ENCODE peak calls at places on chromosomes 3 and 15, in nine cellular contexts. M, W, F, Y, S, J, C, V and I are unnamed samples. For H3K36me3, the result is how much of the 10 kb centered on the place peaks cover.

GRCh38 chr3:4976109-4976508 is 3.1 kb upstream of the BHLHE40 start:
- DNase-seq in Y (peak), S (peak), J (peak), V (peak), W (peak), F (no peak), M (peak), C (peak), I (peak)

GRCh38 chr3:120693439-120694172 is 11.6 kb upstream of the HGD start:
- DNase-seq in J (peak), S (no peak), C (no peak), F (no peak), W (peak), Y (no peak), M (no peak), V (no peak), I (no peak)

GRCh38 chr3:117936159-117936558 is 1098.5 kb downstream of the IGSF11 start:
- DNase-seq in M (no peak), S (no peak), F (no peak), V (no peak), C (no peak), Y (no peak), W (no peak), J (no peak), I (no peak)

GRCh38 chr3:146511402-146512134 is 32.8 kb downstream of the PLSCR1 start:
- DNase-seq in S (no peak), C (no peak), M (peak), W (no peak), F (no peak), V (no peak), J (no peak), Y (no peak), I (no peak)

GRCh38 chr3:184347321-184348056 is 10.1 kb downstream of the FAM131A start:
- DNase-seq in W (no peak), F (no peak), V (no peak), S (no peak), J (no peak), Y (no peak), C (no peak), M (no peak), I (no peak)

GRCh38 chr3:168307893-168308292 is 212.2 kb upstream of the GOLIM4 start:
- DNase-seq in Y (no peak), S (no peak), V (no peak), W (no peak), M (no peak), C (no peak), F (no peak), J (no peak), I (no peak)

GRCh38 chr3:160135850-160136249 is 89.4 kb upstream of the C3orf80 start:
- DNase-seq in S (no peak), M (no peak), C (no peak), W (no peak), Y (no peak), V (no peak), J (no peak), F (no peak), I (no peak)

GRCh38 chr3:184562146-184562861 is 719 bp downstream of the EPHB3 start:
- DNase-seq in Y (no peak), C (no peak), V (no peak), F (no peak), M (no peak), S (no peak), W (no peak), J (no peak), I (no peak)

GRCh38 chr3:52781741-52782140 is 4.3 kb downstream of the ITIH1 start:
- DNase-seq in Y (peak), V (no peak), C (no peak), M (no peak), F (no peak), W (no peak), J (no peak), S (no peak), I (no peak)

GRCh38 chr15:85785887-85786777 is 8.6 kb downstream of the KLHL25 start:
- DNase-seq in C (peak), V (no peak), J (peak), S (no peak), M (peak), Y (peak), F (no peak), W (peak), I (no peak)

GRCh38 chr15:98650871-98651481 is 2.6 kb downstream of the IGF1R start:
- DNase-seq in V (no peak), C (no peak), S (no peak), Y (no peak), M (no peak), W (peak), F (no peak), J (peak), I (peak)

GRCh38 chr15:89090791-89091666 is 2.8 kb downstream of the ABHD2 start:
- DNase-seq in F (peak), Y (peak), S (peak), C (peak), V (peak), M (peak), W (peak), J (peak), I (peak)

GRCh38 chr3:14422016-14422963 is 19.9 kb downstream of the SLC6A6 start:
- DNase-seq in W (no peak), F (no peak), S (no peak), M (no peak), Y (no peak), J (no peak), V (no peak), C (no peak), I (no peak)
- H3K36me3 ChIP-seq in W (under half), F (under half), S (under half), M (under half), Y (under half), J (under half), V (under half), C (under half), I (under half)

DNA sequence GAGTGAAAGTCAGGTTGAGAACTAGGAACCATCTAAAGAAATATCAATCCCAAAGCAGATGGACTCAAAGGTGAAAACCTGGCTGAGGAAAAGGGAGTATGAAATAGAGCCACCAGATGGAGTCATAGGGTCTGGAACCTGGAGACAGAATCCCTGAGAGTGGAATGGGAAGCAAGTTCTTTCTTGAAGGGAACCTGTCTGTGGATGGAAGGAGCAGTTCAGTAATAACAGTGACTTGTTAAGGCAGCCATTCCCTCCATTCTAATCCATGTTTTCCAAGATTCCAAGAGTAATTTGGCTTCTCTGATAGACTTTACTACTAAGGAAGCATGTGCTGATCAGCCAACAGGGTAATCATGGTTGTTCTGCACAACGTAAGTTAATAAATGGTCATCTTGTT is 22.5 kb upstream of the AQP9 start:
- DNase-seq in C (no peak), M (no peak), J (peak), W (peak), V (no peak), S (no peak), Y (no peak), F (no peak), I (no peak)
- TF ChIP-seq CTCF in C (no peak), M (no peak), J (peak), W (peak), V (no peak), S (peak), Y (peak), F (no peak), I (no peak)

GRCh38 chr3:123148772-123149171 is 53.0 kb upstream of the SEC22A start:
- DNase-seq in W (no peak), J (no peak), M (no peak), Y (no peak), V (peak), C (no peak), S (no peak), F (no peak), I (peak)
- H3K36me3 ChIP-seq in W (under half), J (under half), M (under half), Y (under half), V (half or more), C (half or more), S (half or more), F (under half), I (under half)

GRCh38 chr3:135739755-135740154 is 225.8 kb upstream of the PPP2R3A start:
- DNase-seq in M (no peak), F (no peak), V (no peak), W (no peak), Y (no peak), S (no peak), C (no peak), J (no peak), I (no peak)

DNA sequence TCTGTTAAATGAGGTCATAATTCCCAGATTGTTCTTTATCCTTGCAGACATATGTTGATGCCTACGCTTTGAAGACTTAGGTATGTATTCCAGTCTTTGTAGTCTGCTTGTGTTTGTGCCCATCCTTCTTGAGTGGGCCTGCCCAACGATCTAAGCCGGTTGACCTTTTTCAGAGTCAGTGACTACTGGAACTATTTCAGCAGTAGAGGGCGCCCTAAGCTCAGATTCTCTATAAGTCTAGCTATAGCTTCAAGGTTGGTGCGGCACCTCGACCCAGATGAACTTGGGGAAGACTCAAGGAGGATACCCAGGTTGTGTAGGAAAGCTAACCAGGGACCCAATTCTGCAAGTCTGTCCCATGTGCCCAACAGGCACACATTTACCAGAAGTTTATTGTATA is 228.8 kb upstream of the PPP2R3A start:
- DNase-seq in W (no peak), Y (no peak), J (no peak), M (no peak), C (no peak), S (peak), V (no peak), F (no peak), I (no peak)
- TF ChIP-seq CTCF in W (peak), Y (peak), J (no peak), M (no peak), C (no peak), S (peak), V (no peak), F (no peak), I (no peak)

GRCh38 chr15:40412095-40412759 is 6.6 kb downstream of the IVD start:
- DNase-seq in V (no peak), Y (peak), F (no peak), W (no peak), C (no peak), J (no peak), M (peak), S (no peak), I (no peak)

GRCh38 chr15:40407343-40407990 is 1.9 kb downstream of the IVD start:
- DNase-seq in Y (no peak), C (no peak), F (no peak), M (no peak), S (no peak), V (no peak), J (no peak), W (no peak), I (no peak)

GRCh38 chr15:40405501-40406381 is at the start of gene IVD:
- DNase-seq in S (peak), J (peak), V (peak), C (peak), W (peak), F (peak), M (peak), Y (peak), I (peak)

GRCh38 chr15:40410476-40410875 is 4.9 kb downstream of the IVD start:
- DNase-seq in J (no peak), W (no peak), V (no peak), M (no peak), Y (no peak), C (no peak), F (no peak), S (no peak), I (no peak)

GRCh38 chr15:40409366-40409765 is 3.8 kb downstream of the IVD start:
- DNase-seq in J (no peak), C (no peak), Y (no peak), M (no peak), W (no peak), V (no peak), F (no peak), S (no peak), I (no peak)
- H3K36me3 ChIP-seq in J (under half), C (half or more), Y (under half), M (under half), W (under half), V (under half), F (under half), S (half or more), I (under half)